ENCODE peak calls at places on chromosomes 4 and X, in four cellular contexts. One of them, this sample, is unnamed.

GRCh38 chrX:118495958-118496762 is 545 bp downstream of the DOCK11 start:
- DNase-seq in progenitor cell of endocrine pancreas: peak
- DNase-seq in choroid plexus epithelial cell: no peak
- DNase-seq in stomach: peak
- DNase-seq in this sample: peak

GRCh38 chr4:123972031-123972430 is 575.4 kb downstream of the SPRY1 start:
- DNase-seq in progenitor cell of endocrine pancreas: no peak
- DNase-seq in choroid plexus epithelial cell: no peak
- DNase-seq in stomach: no peak
- DNase-seq in this sample: no peak

GRCh38 chr4:138242076-138242829 is at the start of gene SLC7A11:
- DNase-seq in progenitor cell of endocrine pancreas: peak
- DNase-seq in stomach: peak
- DNase-seq in choroid plexus epithelial cell: peak
- DNase-seq in this sample: peak

GRCh38 chr4:5798946-5799345 is 87.9 kb downstream of the EVC start:
- DNase-seq in progenitor cell of endocrine pancreas: no peak
- DNase-seq in choroid plexus epithelial cell: no peak
- DNase-seq in stomach: no peak
- DNase-seq in this sample: no peak

GRCh38 chr4:128861856-128862518 is 52.5 kb downstream of the JADE1 start:
- DNase-seq in choroid plexus epithelial cell: no peak
- DNase-seq in stomach: no peak
- DNase-seq in progenitor cell of endocrine pancreas: no peak
- DNase-seq in this sample: no peak

GRCh38 chr4:139922625-139923024 is 231.4 kb downstream of the MAML3 start:
- DNase-seq in stomach: no peak
- DNase-seq in choroid plexus epithelial cell: no peak
- DNase-seq in progenitor cell of endocrine pancreas: no peak
- DNase-seq in this sample: no peak

GRCh38 chrX:20383487-20383886 is 116.8 kb upstream of the RPS6KA3 start:
- DNase-seq in progenitor cell of endocrine pancreas: no peak
- DNase-seq in choroid plexus epithelial cell: no peak
- DNase-seq in stomach: no peak
- DNase-seq in this sample: no peak

GRCh38 chr4:167117273-167117672 is 117.0 kb downstream of the SPOCK3 start:
- DNase-seq in stomach: no peak
- DNase-seq in choroid plexus epithelial cell: no peak
- DNase-seq in progenitor cell of endocrine pancreas: no peak
- DNase-seq in this sample: no peak

GRCh38 chr4:41142946-41143720 is 71.2 kb downstream of the APBB2 start:
- DNase-seq in stomach: peak
- DNase-seq in progenitor cell of endocrine pancreas: no peak
- DNase-seq in choroid plexus epithelial cell: peak
- DNase-seq in this sample: no peak

GRCh38 chrX:68462653-68463052 is 29.4 kb upstream of the OPHN1 start:
- DNase-seq in choroid plexus epithelial cell: peak
- DNase-seq in progenitor cell of endocrine pancreas: no peak
- DNase-seq in stomach: no peak
- DNase-seq in this sample: peak

GRCh38 chr4:158193171-158193749 is 17.0 kb upstream of the TMEM144 start:
- DNase-seq in choroid plexus epithelial cell: peak
- DNase-seq in stomach: no peak
- DNase-seq in progenitor cell of endocrine pancreas: no peak
- DNase-seq in this sample: no peak

GRCh38 chr4:8211229-8211628 is 12.1 kb downstream of the SH3TC1 start:
- DNase-seq in choroid plexus epithelial cell: no peak
- DNase-seq in progenitor cell of endocrine pancreas: no peak
- DNase-seq in stomach: no peak
- DNase-seq in this sample: no peak

GRCh38 chr4:8213121-8213520 is 14.0 kb downstream of the SH3TC1 start:
- DNase-seq in progenitor cell of endocrine pancreas: no peak
- DNase-seq in stomach: no peak
- DNase-seq in choroid plexus epithelial cell: no peak
- DNase-seq in this sample: no peak

GRCh38 chr4:8210631-8211030 is 11.5 kb downstream of the SH3TC1 start:
- DNase-seq in progenitor cell of endocrine pancreas: no peak
- DNase-seq in choroid plexus epithelial cell: no peak
- DNase-seq in stomach: no peak
- DNase-seq in this sample: no peak

GRCh38 chr4:8212606-8213005 is 13.5 kb downstream of the SH3TC1 start:
- DNase-seq in choroid plexus epithelial cell: no peak
- DNase-seq in progenitor cell of endocrine pancreas: no peak
- DNase-seq in stomach: no peak
- DNase-seq in this sample: no peak

DNA sequence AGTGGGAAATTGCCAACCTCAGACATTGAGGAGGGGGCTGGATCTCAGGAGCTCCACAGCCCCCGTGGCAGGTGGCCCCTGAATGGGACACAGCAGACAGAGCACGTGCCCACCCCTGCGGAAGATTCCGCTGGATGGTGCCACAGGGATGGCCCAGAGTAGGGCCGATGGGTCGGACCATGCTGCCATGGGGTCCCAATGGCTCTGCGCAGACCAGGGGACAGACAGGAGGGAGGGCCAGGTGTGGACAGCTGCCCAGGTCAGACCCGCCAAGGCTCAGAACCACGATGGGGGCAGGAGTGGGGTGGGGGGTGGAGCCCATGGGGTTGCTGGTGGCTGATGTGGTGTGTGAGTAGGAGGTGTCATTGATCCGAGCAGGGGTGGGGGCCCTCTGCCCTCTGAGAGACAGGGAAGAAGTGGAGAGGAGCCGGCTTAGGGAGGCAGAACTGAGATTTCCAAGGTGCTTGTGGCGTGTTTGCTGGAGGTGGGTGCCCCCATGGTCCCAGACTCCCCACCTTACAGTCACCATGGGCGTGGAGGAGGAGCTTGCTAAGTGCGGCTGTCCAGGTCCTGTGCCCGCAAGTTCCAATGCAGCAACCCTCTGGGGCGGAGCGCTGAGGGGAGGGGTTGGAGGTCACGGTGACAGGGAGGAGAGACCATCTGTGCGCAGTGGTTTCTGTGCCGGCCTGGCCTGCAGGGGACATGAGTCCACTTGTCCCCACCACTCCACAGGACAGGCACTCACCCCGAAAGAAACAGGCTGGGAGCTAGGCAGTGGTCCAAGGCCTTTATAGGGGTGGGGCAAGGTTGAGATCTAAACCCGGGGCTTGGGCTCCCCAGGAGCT is 12.9 kb downstream of the SH3TC1 start:
- DNase-seq in progenitor cell of endocrine pancreas: no peak
- DNase-seq in stomach: no peak
- DNase-seq in choroid plexus epithelial cell: no peak
- DNase-seq in this sample: no peak
- TF ChIP-seq CTCF in progenitor cell of endocrine pancreas: no peak
- TF ChIP-seq CTCF in stomach: no peak
- TF ChIP-seq CTCF in choroid plexus epithelial cell: no peak
- TF ChIP-seq CTCF in this sample: no peak

GRCh38 chrX:103533428-103534216 is 14.3 kb upstream of the RAB40A start:
- DNase-seq in choroid plexus epithelial cell: peak
- DNase-seq in stomach: peak
- DNase-seq in progenitor cell of endocrine pancreas: peak
- DNase-seq in this sample: peak
- TF ChIP-seq CTCF in choroid plexus epithelial cell: peak
- TF ChIP-seq CTCF in stomach: peak
- TF ChIP-seq CTCF in progenitor cell of endocrine pancreas: peak
- TF ChIP-seq CTCF in this sample: peak

GRCh38 chrX:17836830-17837229 is 24.3 kb downstream of the RAI2 start:
- DNase-seq in stomach: no peak
- DNase-seq in choroid plexus epithelial cell: no peak
- DNase-seq in progenitor cell of endocrine pancreas: no peak
- DNase-seq in this sample: no peak

GRCh38 chrX:17844236-17844635 is 16.9 kb downstream of the RAI2 start:
- DNase-seq in progenitor cell of endocrine pancreas: no peak
- DNase-seq in choroid plexus epithelial cell: no peak
- DNase-seq in stomach: no peak
- DNase-seq in this sample: no peak

GRCh38 chrX:17833954-17834353 is 27.1 kb downstream of the RAI2 start:
- DNase-seq in choroid plexus epithelial cell: no peak
- DNase-seq in stomach: no peak
- DNase-seq in progenitor cell of endocrine pancreas: no peak
- DNase-seq in this sample: no peak

GRCh38 chrX:17842769-17843525 is 18.2 kb downstream of the RAI2 start:
- DNase-seq in choroid plexus epithelial cell: no peak
- DNase-seq in progenitor cell of endocrine pancreas: no peak
- DNase-seq in stomach: no peak
- DNase-seq in this sample: no peak

DNA sequence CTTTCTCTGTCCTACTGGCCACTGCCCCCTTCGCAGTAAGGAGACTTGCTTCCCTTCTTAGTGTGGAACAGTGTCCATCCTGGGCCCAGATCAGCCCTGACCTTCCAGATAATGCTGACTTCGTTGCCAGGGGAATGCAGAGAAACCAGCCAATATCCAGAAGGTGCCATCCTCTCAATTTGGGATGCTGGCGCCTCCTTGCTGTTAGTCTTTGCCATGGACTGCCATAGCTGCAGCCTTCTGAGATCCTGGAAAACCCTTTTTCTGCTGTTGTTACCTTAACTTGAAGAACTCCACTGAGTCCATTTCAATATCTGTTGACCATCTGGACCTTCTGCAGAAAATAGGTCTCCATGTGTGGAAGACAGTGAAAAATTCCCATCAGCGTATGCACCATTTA is 21.8 kb downstream of the RAI2 start:
- DNase-seq in choroid plexus epithelial cell: no peak
- DNase-seq in stomach: no peak
- DNase-seq in progenitor cell of endocrine pancreas: no peak
- DNase-seq in this sample: no peak
- TF ChIP-seq CTCF in choroid plexus epithelial cell: peak
- TF ChIP-seq CTCF in stomach: no peak
- TF ChIP-seq CTCF in progenitor cell of endocrine pancreas: no peak
- TF ChIP-seq CTCF in this sample: no peak

DNA sequence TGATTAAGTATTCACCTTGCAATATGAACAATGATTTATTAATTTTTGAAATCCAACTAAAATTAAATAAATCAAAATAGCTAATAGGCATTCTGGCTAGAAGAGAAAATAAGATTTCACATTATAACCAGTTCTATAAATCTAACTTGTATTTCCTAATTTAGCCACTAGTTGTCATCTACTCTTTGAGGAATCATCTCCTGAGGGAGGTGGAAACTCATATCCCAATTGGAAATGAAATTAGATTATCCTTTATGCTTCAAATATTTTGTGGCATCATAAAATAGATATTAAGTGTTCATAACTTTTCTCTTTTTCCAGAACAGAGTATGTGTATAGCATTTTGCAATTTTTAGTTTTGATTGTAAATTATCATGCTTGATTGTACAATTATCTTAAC is 558.5 kb upstream of the DIAPH2 start:
- DNase-seq in progenitor cell of endocrine pancreas: no peak
- DNase-seq in stomach: no peak
- DNase-seq in choroid plexus epithelial cell: no peak
- DNase-seq in this sample: no peak
- TF ChIP-seq CTCF in progenitor cell of endocrine pancreas: peak
- TF ChIP-seq CTCF in stomach: no peak
- TF ChIP-seq CTCF in choroid plexus epithelial cell: no peak
- TF ChIP-seq CTCF in this sample: no peak

This sample was measured in Calu3.